ENCODE peak calls at places on chromosomes 6 and 20, in eight cellular contexts. Y is bronchial epithelial cell; J is dorsolateral prefrontal cortex; L is CD4-positive, alpha-beta T cell; D is WTC11; P is mucosa of descending colon; Z is cardiac fibroblast; W is progenitor cell of endocrine pancreas. U is an unnamed sample.

GRCh38 chr6:34425132-34425497 is 754 bp downstream of the RPS10 start:
- DNase-seq in Y (no peak), J (no peak), L (no peak), D (no peak), P (no peak), Z (peak; percentile 26), W (no peak), U (no peak)

GRCh38 chr6:112951829-112952228 is 604.7 kb downstream of the RFPL4B start:
- DNase-seq in Y (peak; percentile 45), J (no peak), L (no peak), D (no peak), P (no peak), Z (peak; percentile 40), W (no peak), U (no peak)

GRCh38 chr6:22877946-22878705 is 308.8 kb downstream of the HDGFL1 start:
- DNase-seq in Y (no peak), J (no peak), L (no peak), D (no peak), P (no peak), Z (peak; percentile 56), W (no peak), U (no peak)

GRCh38 chr6:154928325-154928922 is 66.7 kb upstream of the TIAM2 start:
- DNase-seq in Y (peak; percentile 47), J (peak; percentile 50), L (peak; percentile 29), D (peak; percentile 66), P (peak; percentile 37), Z (peak; percentile 82), W (peak; percentile 54), U (peak; percentile 74)

GRCh38 chr20:21515300-21516179 is 1.7 kb upstream of the NKX2-2 start:
- DNase-seq in Y (no peak), J (no peak), L (no peak), D (peak; percentile 55), P (no peak), Z (no peak), W (no peak), U (peak; percentile 24)

GRCh38 chr6:111469543-111469942 is 13.5 kb downstream of the REV3L start:
- DNase-seq in Y (no peak), J (peak; percentile 73), L (no peak), D (no peak), P (no peak), Z (no peak), W (no peak), U (no peak)

GRCh38 chr6:112443666-112444065 is 96.5 kb downstream of the RFPL4B start:
- DNase-seq in Y (no peak), J (no peak), L (no peak), D (no peak), P (no peak), Z (peak; percentile 84), W (no peak), U (no peak)

GRCh38 chr6:131038612-131039344 is 24.3 kb downstream of the EPB41L2 start:
- DNase-seq in Y (no peak), J (no peak), L (no peak), D (no peak), P (no peak), Z (peak; percentile 71), W (no peak), U (no peak)

GRCh38 chr6:130882370-130882769 is 55.2 kb downstream of the SMLR1 start:
- DNase-seq in Y (no peak), J (no peak), L (no peak), D (no peak), P (no peak), Z (no peak), W (no peak), U (no peak)

GRCh38 chr6:26450240-26450639 is 7.5 kb upstream of the BTN2A1 start:
- DNase-seq in Y (no peak), J (no peak), L (no peak), D (no peak), P (no peak), Z (no peak), W (no peak), U (no peak)

GRCh38 chr6:11315743-11316437 is 83.4 kb upstream of the NEDD9 start:
- DNase-seq in Y (peak; percentile 98), J (no peak), L (no peak), D (no peak), P (no peak), Z (peak; percentile 99), W (no peak), U (no peak)

GRCh38 chr6:144617231-144618199 is 332.4 kb downstream of the UTRN start:
- DNase-seq in Y (no peak), J (no peak), L (no peak), D (no peak), P (no peak), Z (no peak), W (no peak), U (no peak)

GRCh38 chr6:137399949-137400443 is 94.2 kb downstream of the OLIG3 start:
- DNase-seq in Y (no peak), J (no peak), L (no peak), D (peak; percentile 21), P (no peak), Z (no peak), W (no peak), U (no peak)

GRCh38 chr6:113642714-113643442 is 214.3 kb upstream of the MARCKS start:
- DNase-seq in Y (no peak), J (no peak), L (no peak), D (peak; percentile 16), P (no peak), Z (no peak), W (no peak), U (no peak)

GRCh38 chr20:53773792-53774371 is 180.2 kb upstream of the ZNF217 start:
- DNase-seq in Y (peak; percentile 97), J (no peak), L (no peak), D (no peak), P (no peak), Z (peak; percentile 98), W (no peak), U (no peak)

GRCh38 chr20:43901296-43901695 is 13.4 kb upstream of the TOX2 start:
- DNase-seq in Y (no peak), J (no peak), L (no peak), D (no peak), P (no peak), Z (no peak), W (no peak), U (no peak)

GRCh38 chr6:21102201-21102600 is 491.4 kb upstream of the SOX4 start:
- DNase-seq in Y (peak; percentile 50), J (no peak), L (no peak), D (no peak), P (no peak), Z (no peak), W (no peak), U (no peak)

GRCh38 chr6:31402324-31403282 is 792 bp upstream of the MICA start:
- DNase-seq in Y (peak; percentile 36), J (no peak), L (peak; percentile 23), D (no peak), P (peak; percentile 41), Z (peak; percentile 48), W (no peak), U (no peak)
- TF ChIP-seq CTCF in Y (no peak), J (no peak), L (no peak), D (no peak), P (no peak), Z (no peak), W (no peak), U (no peak)

GRCh38 chr6:127069659-127070279 is 48.7 kb upstream of the RSPO3 start:
- DNase-seq in Y (peak; percentile 54), J (no peak), L (no peak), D (no peak), P (no peak), Z (peak; percentile 70), W (no peak), U (no peak)
- TF ChIP-seq CTCF in Y (peak; percentile 41), J (peak; percentile 21), L (no peak), D (peak; percentile 20), P (no peak), Z (peak; percentile 57), W (peak; percentile 65), U (peak; percentile 68)

DNA sequence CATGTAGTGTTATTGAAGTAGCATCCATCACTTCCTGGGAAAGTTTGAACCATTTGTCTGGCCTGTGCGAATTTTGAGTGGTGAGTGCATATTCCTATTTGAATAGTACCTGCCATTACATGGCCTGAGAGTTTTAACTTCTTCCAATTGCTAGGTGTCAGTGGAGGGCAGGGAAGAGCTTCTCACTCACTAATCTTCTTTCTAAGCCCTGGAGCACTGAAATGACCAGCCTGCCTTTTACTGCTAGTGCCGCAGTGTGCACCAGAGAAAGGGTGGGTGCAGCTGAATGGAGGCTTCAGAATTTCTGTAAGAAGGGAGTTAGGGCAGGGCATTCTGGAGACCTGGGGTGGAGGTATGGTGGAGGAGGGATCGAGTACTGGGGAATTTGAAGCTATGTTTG is 45.5 kb downstream of the RNF144B start:
- DNase-seq in Y (no peak), J (no peak), L (no peak), D (no peak), P (no peak), Z (no peak), W (no peak), U (no peak)
- TF ChIP-seq CTCF in Y (no peak), J (no peak), L (no peak), D (no peak), P (no peak), Z (no peak), W (no peak), U (no peak)

DNA sequence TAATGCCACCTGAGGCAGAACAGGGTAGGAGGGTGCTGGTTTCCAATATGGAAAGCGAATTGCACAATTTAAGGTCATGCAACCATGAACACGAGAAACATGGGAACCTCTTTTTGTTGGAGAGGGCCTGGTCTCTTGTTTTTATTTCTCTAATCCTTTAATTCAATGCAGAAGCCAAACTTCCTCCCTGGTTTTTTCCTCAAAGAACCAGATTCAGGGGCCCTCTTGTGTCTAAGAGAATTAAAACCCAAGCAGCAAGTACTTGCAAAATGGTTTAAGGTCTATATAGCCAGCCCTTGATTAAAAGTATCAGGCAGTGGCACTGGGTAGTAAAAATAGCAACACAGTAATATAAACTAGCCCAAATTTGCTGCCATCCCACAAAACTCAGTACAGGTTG is 19.5 kb downstream of the GSTA4 start:
- DNase-seq in Y (no peak), J (no peak), L (no peak), D (no peak), P (no peak), Z (peak; percentile 7), W (no peak), U (no peak)
- TF ChIP-seq CTCF in Y (no peak), J (no peak), L (no peak), D (no peak), P (no peak), Z (no peak), W (no peak), U (no peak)

U was measured in neural crest cell.